ENCODE peak calls at places on chromosome 16, in eight cellular contexts. One of them, this sample, is unnamed.

GRCh38 chr16:51734220-51734619 is 583.1 kb upstream of the SALL1 start:
- DNase-seq in HFF-Myc: no peak
- DNase-seq in SHP77: no peak
- DNase-seq in endothelial cell of umbilical vein: no peak
- DNase-seq in T47D: no peak
- DNase-seq in GM12891: no peak
- DNase-seq in glutamatergic neuron: no peak
- DNase-seq in choroid plexus epithelial cell: no peak
- DNase-seq in this sample: no peak

GRCh38 chr16:23509763-23510153 is 536 bp downstream of the GGA2 start:
- DNase-seq in HFF-Myc: no peak
- DNase-seq in SHP77: no peak
- DNase-seq in endothelial cell of umbilical vein: peak; percentile 42
- DNase-seq in T47D: no peak
- DNase-seq in GM12891: no peak
- DNase-seq in glutamatergic neuron: no peak
- DNase-seq in choroid plexus epithelial cell: peak; percentile 42
- DNase-seq in this sample: peak; percentile 4

GRCh38 chr16:19184823-19185509 is 16.9 kb downstream of the SYT17 start:
- DNase-seq in HFF-Myc: no peak
- DNase-seq in SHP77: no peak
- DNase-seq in endothelial cell of umbilical vein: peak; percentile 17
- DNase-seq in T47D: no peak
- DNase-seq in GM12891: no peak
- DNase-seq in glutamatergic neuron: no peak
- DNase-seq in choroid plexus epithelial cell: peak; percentile 28
- DNase-seq in this sample: no peak

GRCh38 chr16:2324296-2324859 is 16.1 kb downstream of the ABCA3 start:
- DNase-seq in HFF-Myc: no peak
- DNase-seq in SHP77: no peak
- DNase-seq in endothelial cell of umbilical vein: no peak
- DNase-seq in T47D: no peak
- DNase-seq in GM12891: no peak
- DNase-seq in glutamatergic neuron: no peak
- DNase-seq in choroid plexus epithelial cell: no peak
- DNase-seq in this sample: no peak

GRCh38 chr16:50808929-50809538 is 67.1 kb downstream of the CYLD start:
- DNase-seq in HFF-Myc: no peak
- DNase-seq in SHP77: no peak
- DNase-seq in endothelial cell of umbilical vein: no peak
- DNase-seq in T47D: no peak
- DNase-seq in GM12891: no peak
- DNase-seq in glutamatergic neuron: no peak
- DNase-seq in choroid plexus epithelial cell: no peak
- DNase-seq in this sample: no peak

GRCh38 chr16:24132048-24132796 is 123.9 kb upstream of the CACNG3 start:
- DNase-seq in HFF-Myc: no peak
- DNase-seq in SHP77: no peak
- DNase-seq in endothelial cell of umbilical vein: no peak
- DNase-seq in T47D: no peak
- DNase-seq in GM12891: no peak
- DNase-seq in glutamatergic neuron: no peak
- DNase-seq in choroid plexus epithelial cell: no peak
- DNase-seq in this sample: no peak

GRCh38 chr16:70594569-70594968 is 51.8 kb upstream of the IL34 start:
- DNase-seq in HFF-Myc: no peak
- DNase-seq in SHP77: no peak
- DNase-seq in endothelial cell of umbilical vein: peak; percentile 35
- DNase-seq in T47D: no peak
- DNase-seq in GM12891: no peak
- DNase-seq in glutamatergic neuron: no peak
- DNase-seq in choroid plexus epithelial cell: no peak
- DNase-seq in this sample: no peak

GRCh38 chr16:58098207-58099096 is 30.7 kb downstream of the CFAP20 start:
- DNase-seq in HFF-Myc: no peak
- DNase-seq in SHP77: no peak
- DNase-seq in endothelial cell of umbilical vein: no peak
- DNase-seq in T47D: no peak
- DNase-seq in GM12891: no peak
- DNase-seq in glutamatergic neuron: no peak
- DNase-seq in choroid plexus epithelial cell: peak; percentile 48
- DNase-seq in this sample: peak; percentile 33

GRCh38 chr16:964696-965395 is 5.9 kb downstream of the LMF1 start:
- DNase-seq in HFF-Myc: no peak
- DNase-seq in SHP77: no peak
- DNase-seq in endothelial cell of umbilical vein: no peak
- DNase-seq in T47D: peak; percentile 68
- DNase-seq in GM12891: no peak
- DNase-seq in glutamatergic neuron: no peak
- DNase-seq in choroid plexus epithelial cell: no peak
- DNase-seq in this sample: no peak